ENCODE peak calls at places on chromosomes 4 and X, in six cellular contexts. M, R, O, A, P and L are unnamed samples.

GRCh38 chrX:7948483-7948882 is 21.3 kb upstream of the PNPLA4 start:
- DNase-seq in O (no peak), P (no peak), R (no peak), M (no peak), A (no peak), L (no peak)

GRCh38 chrX:2188316-2188715 is 312.5 kb downstream of the DHRSX start:
- DNase-seq in P (no peak), M (no peak), R (no peak), A (no peak), O (no peak), L (no peak)

GRCh38 chr4:88759039-88759631 is 61.5 kb upstream of the NAP1L5 start:
- DNase-seq in A (no peak), M (no peak), R (no peak), P (no peak), O (no peak), L (no peak)

GRCh38 chrX:5399403-5399802 is 829.3 kb downstream of the NLGN4X start:
- DNase-seq in O (no peak), R (no peak), P (no peak), A (no peak), M (no peak), L (no peak)

GRCh38 chr4:7813674-7814073 is 126.0 kb downstream of the AFAP1 start:
- DNase-seq in M (no peak), A (no peak), R (no peak), O (no peak), P (peak; percentile 68), L (no peak)

GRCh38 chr4:158671665-158671914 is at the start of gene C4orf46:
- DNase-seq in R (no peak), P (no peak), A (no peak), O (no peak), M (no peak), L (no peak)

GRCh38 chr4:2347190-2347589 is 71.3 kb downstream of the ZFYVE28 start:
- DNase-seq in A (no peak), R (no peak), O (no peak), P (no peak), M (no peak), L (no peak)

GRCh38 chr4:185730387-185730786 is 81.6 kb downstream of the SORBS2 start:
- DNase-seq in P (peak; percentile 6), A (no peak), R (no peak), O (no peak), M (no peak), L (no peak)

GRCh38 chrX:48505481-48505880 is 3.3 kb upstream of the PORCN start:
- DNase-seq in R (no peak), M (no peak), O (no peak), P (no peak), A (no peak), L (no peak)

GRCh38 chr4:39429476-39430310 is 23.0 kb downstream of the KLB start:
- DNase-seq in A (no peak), M (no peak), O (no peak), R (no peak), P (no peak), L (no peak)

GRCh38 chrX:136146614-136147319 is 566 bp upstream of the FHL1 start:
- DNase-seq in R (no peak), O (peak; percentile 39), P (no peak), M (no peak), A (peak; percentile 17), L (peak; percentile 51)

GRCh38 chr4:38210396-38211114 is 250.4 kb downstream of the PTTG2 start:
- DNase-seq in P (no peak), O (no peak), M (no peak), A (no peak), R (no peak), L (no peak)

GRCh38 chr4:167883271-167883670 is 209.1 kb upstream of the ANXA10 start:
- DNase-seq in R (no peak), A (no peak), M (no peak), P (no peak), O (no peak), L (no peak)

GRCh38 chrX:150199181-150199580 is 163.9 kb upstream of the MAMLD1 start:
- DNase-seq in A (no peak), P (no peak), O (no peak), M (no peak), R (no peak), L (no peak)

GRCh38 chr4:24853142-24853541 is 57.8 kb downstream of the SOD3 start:
- DNase-seq in O (no peak), R (no peak), P (peak; percentile 33), A (no peak), M (no peak), L (no peak)

GRCh38 chr4:150004481-150004880 is 73.8 kb upstream of the DCLK2 start:
- DNase-seq in M (no peak), A (no peak), O (no peak), R (no peak), P (peak; percentile 49), L (no peak)

GRCh38 chr4:8921465-8921864 is 49.8 kb upstream of the HMX1 start:
- DNase-seq in R (peak; percentile 2), P (no peak), M (no peak), A (no peak), O (no peak), L (no peak)

GRCh38 chr4:118823471-118823870 is 12.5 kb downstream of the SEC24D start:
- DNase-seq in P (no peak), O (no peak), A (no peak), M (peak; percentile 78), R (peak; percentile 69), L (peak; percentile 54)

GRCh38 chr4:29405151-29405550 is 1315.0 kb upstream of the PCDH7 start:
- DNase-seq in M (no peak), P (no peak), O (no peak), A (no peak), R (no peak), L (no peak)

GRCh38 chr4:111323916-111324315 is 701.0 kb upstream of the PITX2 start:
- DNase-seq in O (no peak), A (no peak), R (no peak), P (no peak), M (no peak), L (no peak)

GRCh38 chr4:86055898-86056297 is 304.0 kb downstream of the MAPK10 start:
- DNase-seq in P (peak; percentile 17), R (no peak), O (no peak), A (no peak), M (no peak), L (no peak)

GRCh38 chr4:99835942-99836341 is 19.3 kb downstream of the DAPP1 start:
- DNase-seq in P (no peak), O (no peak), R (no peak), A (no peak), M (no peak), L (no peak)

GRCh38 chrX:1592128-1592862 is 891 bp downstream of the AKAP17A start:
- DNase-seq in R (no peak), P (no peak), O (no peak), M (peak; percentile 26), A (no peak), L (no peak)

GRCh38 chr4:101155859-101156430 is 191.4 kb downstream of the PPP3CA start:
- DNase-seq in A (no peak), M (no peak), O (no peak), P (no peak), R (no peak), L (no peak)

GRCh38 chr4:181319629-181320028 is 923.6 kb upstream of the TENM3 start:
- DNase-seq in O (no peak), P (no peak), A (no peak), M (no peak), R (no peak), L (no peak)

DNA sequence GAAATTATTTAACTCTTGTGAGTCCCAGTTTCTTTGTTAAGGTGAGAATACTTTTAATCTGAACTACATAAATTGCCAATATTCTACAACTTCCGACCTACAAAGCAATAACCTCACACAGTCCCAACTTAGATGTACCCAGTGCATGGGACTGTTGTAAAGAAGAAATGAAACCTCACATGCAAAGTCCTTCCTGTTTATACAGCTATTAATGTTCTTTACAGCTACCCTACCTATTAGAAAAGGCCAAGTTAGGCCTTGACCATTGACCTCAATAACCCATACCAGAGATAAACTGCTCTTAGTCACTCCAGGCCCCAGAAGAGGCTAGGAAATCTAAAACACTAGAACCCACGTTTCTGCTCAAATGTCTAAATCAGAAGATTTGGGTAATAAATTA is 920.1 kb upstream of the TENM3 start:
- DNase-seq in M (no peak), P (no peak), R (no peak), A (no peak), O (no peak), L (no peak)
- H3K4me1 ChIP-seq in M (no peaks in the 10 kb centered on the region), P (no peaks in the 10 kb centered on the region), R (no peaks in the 10 kb centered on the region), A (no peaks in the 10 kb centered on the region), O (no peaks in the 10 kb centered on the region), L (no peaks in the 10 kb centered on the region)

DNA sequence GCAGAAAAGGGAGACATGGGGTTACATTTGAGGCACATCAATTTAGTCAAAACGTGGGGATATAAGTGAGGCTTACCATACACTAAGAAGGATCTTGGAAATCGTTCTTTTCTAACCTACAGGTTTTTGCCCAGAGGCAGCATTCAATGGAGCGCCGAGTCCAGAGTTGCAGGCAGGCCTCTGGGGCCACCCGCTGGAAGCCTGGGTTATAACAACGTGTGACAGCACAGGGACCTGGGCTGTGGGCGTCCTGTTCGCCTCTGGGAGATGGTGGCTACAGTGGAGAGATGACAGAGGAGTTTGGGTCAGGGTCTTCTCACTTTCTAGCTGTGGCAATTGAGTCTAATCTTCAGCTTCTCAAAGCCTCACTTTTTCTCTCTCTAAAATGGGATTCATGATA is 53.9 kb downstream of the ENPP6 start:
- DNase-seq in O (peak; percentile 27), R (no peak), M (peak; percentile 77), P (peak; percentile 41), A (peak; percentile 50), L (peak; percentile 72)
- TF ChIP-seq CTCF in O (peak; percentile 23), R (peak; percentile 34), M (peak; percentile 77), P (peak; percentile 48), A (peak; percentile 54), L (peak; percentile 83)

DNA sequence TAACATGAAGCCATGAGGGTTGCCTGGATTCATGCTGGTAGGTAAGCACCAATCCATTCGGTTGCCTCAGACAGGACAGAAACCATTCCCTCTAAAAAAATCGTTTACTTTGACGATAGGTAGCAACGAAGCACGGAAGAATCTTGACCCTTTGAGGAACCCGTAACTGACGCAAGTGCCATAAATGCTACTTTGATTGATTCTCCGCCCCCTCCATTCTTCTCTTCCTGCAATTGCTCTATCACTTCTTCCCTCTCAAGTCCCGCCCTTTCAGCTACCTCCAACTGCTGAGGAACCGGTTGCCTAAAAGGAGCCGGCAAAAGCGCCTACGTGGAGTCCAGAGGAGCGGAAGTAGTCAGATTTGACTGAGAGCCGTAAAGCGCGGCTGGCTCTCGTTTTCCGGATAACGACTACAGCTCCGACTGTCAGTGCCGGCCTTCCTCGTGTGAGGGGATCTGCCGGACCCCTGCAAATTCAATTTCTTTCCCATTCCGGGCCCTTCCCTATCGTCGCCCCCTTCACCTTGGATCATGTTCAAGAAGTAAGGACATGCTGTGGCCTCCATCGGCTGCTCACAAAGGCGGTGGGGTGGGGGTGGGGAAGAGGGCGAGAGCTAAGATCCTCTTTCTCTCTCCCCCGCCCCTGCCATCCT is at the start of gene MCTS1:
- DNase-seq in M (peak; percentile 86), R (peak; percentile 84), A (peak; percentile 78), P (peak; percentile 98), O (peak; percentile 79), L (peak; percentile 78)
- TF ChIP-seq POLR2A in M (no peak), R (no peak), A (peak; percentile 48), P (peak; percentile 34), O (no peak), L (peak; percentile 73)

DNA sequence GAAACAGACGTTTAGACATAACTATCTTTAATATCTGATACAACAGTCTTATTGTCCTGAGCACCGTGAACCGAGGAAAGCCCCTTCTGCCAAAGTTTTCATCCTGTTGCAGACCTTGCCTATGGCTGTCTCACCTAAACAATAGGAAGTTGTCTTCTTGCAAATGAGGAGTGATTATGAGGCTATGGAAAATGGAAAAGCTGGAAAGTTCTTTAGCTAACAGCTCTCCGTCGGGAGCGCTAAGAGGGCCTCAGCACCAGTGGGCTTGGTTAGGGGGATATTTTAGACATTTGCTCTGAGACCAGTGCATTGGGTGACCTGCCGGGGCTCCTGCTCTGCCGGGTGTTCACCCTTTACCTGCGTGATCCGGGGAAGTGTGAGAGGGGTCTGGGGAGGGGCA is 28.4 kb downstream of the TMEM131L start:
- DNase-seq in M (no peak), A (no peak), P (no peak), O (no peak), R (no peak), L (no peak)
- H3K4me1 ChIP-seq in M (peaks cover 8% of the 10 kb centered on the region), A (peaks cover 57% of the 10 kb centered on the region), P (peaks cover 2% of the 10 kb centered on the region), O (no peaks in the 10 kb centered on the region), R (peaks cover 6% of the 10 kb centered on the region), L (peaks cover 10% of the 10 kb centered on the region)